ENCODE peak calls at places on chromosomes 11 and 22, in eight cellular contexts. H is heart right ventricle, A is left ventricle myocardium inferior, K is neuronal stem cell, G is DND-41, Q is upper lobe of left lung, I is right cardiac atrium, U is thoracic aorta. P is an unnamed sample. For H3K9me3, the result is how much of the 10 kb centered on the place peaks cover.

GRCh38 chr22:37431811-37432707 is 4.8 kb upstream of the ELFN2 start:
- DNase-seq in H (no peak), A (no peak), K (no peak), G (peak), Q (no peak), I (no peak), U (no peak), P (no peak)

GRCh38 chr22:42519544-42520237 is at the start of gene RRP7A:
- DNase-seq in H (peak), A (peak), K (peak), G (peak), Q (peak), I (peak), U (peak), P (peak)

GRCh38 chr11:111633756-111634362 is 31.6 kb downstream of the SIK2 start:
- DNase-seq in H (no peak), A (no peak), K (no peak), G (no peak), Q (no peak), I (no peak), U (no peak), P (no peak)

GRCh38 chr11:20647976-20648565 is 21.3 kb upstream of the NELL1 start:
- DNase-seq in H (no peak), A (no peak), K (peak), G (peak), Q (no peak), I (no peak), U (no peak), P (no peak)

GRCh38 chr22:19766506-19767426 is 6.2 kb downstream of the TBX1 start:
- DNase-seq in H (peak), A (peak), K (no peak), G (peak), Q (peak), I (peak), U (no peak), P (peak)

GRCh38 chr11:47061429-47062178 is 115.1 kb downstream of the ARFGAP2 start:
- DNase-seq in H (no peak), A (no peak), K (no peak), G (no peak), Q (no peak), I (no peak), U (no peak), P (no peak)

GRCh38 chr11:65880844-65881421 is 1.3 kb downstream of the CTSW start:
- DNase-seq in H (no peak), A (no peak), K (no peak), G (no peak), Q (no peak), I (peak), U (no peak), P (no peak)

GRCh38 chr11:65454696-65455456 is 32.3 kb downstream of the NEAT1 start:
- DNase-seq in H (peak), A (peak), K (peak), G (peak), Q (peak), I (peak), U (peak), P (peak)

GRCh38 chr11:71194702-71195101 is 57.7 kb downstream of the SHANK2 start:
- DNase-seq in H (no peak), A (no peak), K (no peak), G (no peak), Q (no peak), I (no peak), U (no peak), P (no peak)

GRCh38 chr11:73963861-73964260 is 13.0 kb downstream of the DNAJB13 start:
- DNase-seq in H (no peak), A (no peak), K (no peak), G (no peak), Q (no peak), I (no peak), U (no peak), P (no peak)

GRCh38 chr22:32801436-32802290 is at the start of gene TIMP3:
- DNase-seq in H (peak), A (peak), K (peak), G (no peak), Q (peak), I (peak), U (peak), P (no peak)

GRCh38 chr22:27133951-27134664 is 476.7 kb downstream of the MIAT start:
- DNase-seq in H (no peak), A (no peak), K (no peak), G (no peak), Q (peak), I (peak), U (no peak), P (no peak)

GRCh38 chr11:8768625-8769333 is 86.2 kb downstream of the RPL27A start:
- DNase-seq in H (peak), A (peak), K (no peak), G (no peak), Q (peak), I (peak), U (peak), P (no peak)

GRCh38 chr11:75280227-75280671 is 39.7 kb downstream of the TPBGL start:
- DNase-seq in H (peak), A (peak), K (peak), G (peak), Q (peak), I (peak), U (peak), P (peak)

GRCh38 chr11:87722756-87723599 is 452.3 kb downstream of the RAB38 start:
- DNase-seq in H (no peak), A (no peak), K (no peak), G (peak), Q (peak), I (no peak), U (no peak), P (no peak)

GRCh38 chr11:64744544-64745218 is 739 bp upstream of the RASGRP2 start:
- DNase-seq in H (no peak), A (no peak), K (no peak), G (no peak), Q (no peak), I (peak), U (no peak), P (peak)

GRCh38 chr11:5289696-5290095 is 12.1 kb downstream of the OR51B4 start:
- DNase-seq in H (no peak), A (no peak), K (no peak), G (no peak), Q (no peak), I (no peak), U (no peak), P (no peak)

GRCh38 chr22:39943366-39943765 is 16.8 kb upstream of the TMA7B start:
- DNase-seq in H (no peak), A (no peak), K (no peak), G (peak), Q (no peak), I (no peak), U (no peak), P (no peak)

GRCh38 chr11:105783216-105783615 is 173.3 kb downstream of the GRIA4 start:
- DNase-seq in H (no peak), A (no peak), K (no peak), G (no peak), Q (no peak), I (no peak), U (no peak), P (no peak)

GRCh38 chr11:19092850-19093249 is 24.1 kb upstream of the ZDHHC13 start:
- DNase-seq in H (no peak), A (no peak), K (no peak), G (no peak), Q (no peak), I (no peak), U (no peak), P (no peak)

GRCh38 chr11:73498343-73498742 is 99.6 kb downstream of the FAM168A start:
- DNase-seq in H (no peak), A (no peak), K (no peak), G (no peak), Q (no peak), I (no peak), U (no peak), P (no peak)

GRCh38 chr22:25497269-25497668 is 67.2 kb upstream of the GRK3 start:
- DNase-seq in H (no peak), A (no peak), K (no peak), G (no peak), Q (no peak), I (no peak), U (no peak), P (no peak)

GRCh38 chr11:63242089-63242762 is 1.2 kb downstream of the SLC22A25 start:
- DNase-seq in H (no peak), A (no peak), K (no peak), G (peak), Q (no peak), I (no peak), U (no peak), P (no peak)

GRCh38 chr22:29765905-29766631 is 739 bp downstream of the ZMAT5 start:
- DNase-seq in H (no peak), A (no peak), K (peak), G (peak), Q (no peak), I (peak), U (no peak), P (peak)

GRCh38 chr11:30422389-30422788 is 99.5 kb downstream of the ARL14EP start:
- DNase-seq in H (no peak), A (no peak), K (peak), G (no peak), Q (no peak), I (peak), U (no peak), P (no peak)

GRCh38 chr11:124892131-124892530 is 5.5 kb downstream of the ROBO4 start:
- DNase-seq in H (no peak), A (no peak), K (no peak), G (no peak), Q (no peak), I (no peak), U (no peak), P (no peak)

GRCh38 chr11:59135648-59136461 is 6.8 kb upstream of the FAM111A start:
- DNase-seq in H (peak), A (peak), K (peak), G (peak), Q (peak), I (peak), U (peak), P (peak)

GRCh38 chr11:4680341-4680740 is 17.3 kb downstream of the OR51E2 start:
- DNase-seq in H (no peak), A (no peak), K (no peak), G (no peak), Q (no peak), I (no peak), U (no peak), P (no peak)

GRCh38 chr11:116544721-116545120 is 228.1 kb downstream of the BUD13 start:
- DNase-seq in H (no peak), A (no peak), K (no peak), G (no peak), Q (no peak), I (no peak), U (no peak), P (no peak)

GRCh38 chr11:17378655-17379054 is 9.8 kb downstream of the KCNJ11 start:
- DNase-seq in H (no peak), A (no peak), K (no peak), G (no peak), Q (no peak), I (no peak), U (no peak), P (no peak)
- H3K9me3 ChIP-seq in H (under half), A (under half), K (under half), G (under half), Q (under half), I (under half), U (under half), P (under half)

GRCh38 chr11:2630679-2631078 is 69.1 kb downstream of the KCNQ1OT1 start:
- DNase-seq in H (no peak), A (no peak), K (no peak), G (no peak), Q (no peak), I (no peak), U (no peak), P (no peak)

GRCh38 chr11:2625183-2625582 is 74.6 kb downstream of the KCNQ1OT1 start:
- DNase-seq in H (no peak), A (no peak), K (no peak), G (no peak), Q (no peak), I (no peak), U (no peak), P (no peak)

GRCh38 chr11:2631161-2631560 is 68.6 kb downstream of the KCNQ1OT1 start:
- DNase-seq in H (no peak), A (no peak), K (no peak), G (no peak), Q (no peak), I (no peak), U (no peak), P (no peak)
- H3K9me3 ChIP-seq in H (half or more), A (half or more), K (under half), G (under half), Q (under half), I (under half), U (under half), P (under half)

DNA sequence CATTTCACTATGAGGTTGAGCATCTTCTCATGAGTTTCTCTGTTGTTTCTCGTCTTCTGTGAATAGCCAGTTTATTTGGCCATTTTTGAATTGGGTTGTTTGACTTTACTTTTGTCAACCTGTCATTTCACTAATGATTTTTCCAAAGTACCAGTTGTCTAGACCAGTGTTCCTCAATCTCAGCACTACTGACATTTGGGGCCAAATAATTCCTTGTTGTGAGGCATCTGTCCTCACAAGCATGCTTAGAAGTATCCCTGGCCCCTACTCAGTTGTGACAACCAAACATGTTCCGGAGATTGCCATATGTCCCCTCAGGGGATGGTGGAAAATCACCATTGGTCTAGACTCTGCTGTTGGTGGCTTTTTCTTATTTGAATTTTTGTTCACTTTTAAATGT is 87.7 kb upstream of the GNAZ start:
- DNase-seq in H (no peak), A (no peak), K (no peak), G (no peak), Q (no peak), I (no peak), U (no peak), P (no peak)
- H3K9me3 ChIP-seq in H (under half), A (under half), K (under half), G (under half), Q (under half), I (under half), U (under half), P (under half)

DNA sequence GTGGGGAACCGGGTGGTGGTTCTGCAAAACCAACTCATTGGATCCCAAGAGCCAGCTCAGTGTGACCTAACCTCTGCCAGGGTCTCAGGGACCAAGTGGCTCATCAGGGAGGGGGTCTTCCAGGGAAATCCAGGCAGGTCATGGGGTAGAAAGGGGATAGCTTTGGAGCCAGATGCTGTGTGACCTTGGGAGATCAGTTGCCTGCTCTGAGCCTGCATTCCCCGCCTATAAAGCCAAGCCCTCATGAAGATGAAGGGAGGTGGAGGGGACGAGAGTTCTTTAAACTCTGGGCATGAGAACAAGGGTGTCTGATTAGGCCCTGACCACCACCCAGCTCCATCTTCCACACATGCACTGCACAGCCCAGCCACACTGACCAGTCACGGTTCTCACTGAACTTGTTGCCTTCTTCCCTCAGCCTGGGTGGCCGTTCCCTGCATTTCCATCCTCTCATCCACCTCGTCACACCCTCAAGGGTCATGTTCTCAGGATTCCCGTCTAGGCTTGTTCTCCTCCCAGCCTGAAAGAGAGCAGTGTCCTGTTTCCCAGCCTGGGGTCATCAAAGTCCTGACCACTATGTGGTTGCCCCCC is 475.5 kb downstream of the TBC1D22A start:
- DNase-seq in H (no peak), A (no peak), K (no peak), G (no peak), Q (no peak), I (no peak), U (no peak), P (no peak)
- H3K9me3 ChIP-seq in H (under half), A (under half), K (under half), G (under half), Q (under half), I (under half), U (under half), P (under half)

GRCh38 chr11:67538823-67539505 is 15.7 kb upstream of the CABP2 start:
- DNase-seq in H (no peak), A (no peak), K (no peak), G (no peak), Q (no peak), I (no peak), U (no peak), P (no peak)

GRCh38 chr11:67534070-67534679 is 10.9 kb upstream of the CABP2 start:
- DNase-seq in H (no peak), A (no peak), K (peak), G (no peak), Q (no peak), I (no peak), U (no peak), P (no peak)

GRCh38 chr11:67532889-67533288 is 9.6 kb upstream of the CABP2 start:
- DNase-seq in H (no peak), A (no peak), K (no peak), G (no peak), Q (no peak), I (no peak), U (no peak), P (no peak)

GRCh38 chr11:67538306-67538705 is 15.1 kb upstream of the CABP2 start:
- DNase-seq in H (no peak), A (no peak), K (no peak), G (no peak), Q (no peak), I (no peak), U (no peak), P (no peak)

GRCh38 chr11:67535577-67535976 is 12.3 kb upstream of the CABP2 start:
- DNase-seq in H (no peak), A (no peak), K (no peak), G (no peak), Q (no peak), I (no peak), U (no peak), P (no peak)
- H3K9me3 ChIP-seq in H (under half), A (under half), K (under half), G (under half), Q (under half), I (under half), U (under half), P (under half)

GRCh38 chr11:115008774-115009173 is 330.4 kb downstream of the NXPE2 start:
- DNase-seq in H (no peak), A (no peak), K (no peak), G (no peak), Q (no peak), I (no peak), U (no peak), P (no peak)
- H3K9me3 ChIP-seq in H (under half), A (under half), K (under half), G (under half), Q (under half), I (under half), U (under half), P (under half)

DNA sequence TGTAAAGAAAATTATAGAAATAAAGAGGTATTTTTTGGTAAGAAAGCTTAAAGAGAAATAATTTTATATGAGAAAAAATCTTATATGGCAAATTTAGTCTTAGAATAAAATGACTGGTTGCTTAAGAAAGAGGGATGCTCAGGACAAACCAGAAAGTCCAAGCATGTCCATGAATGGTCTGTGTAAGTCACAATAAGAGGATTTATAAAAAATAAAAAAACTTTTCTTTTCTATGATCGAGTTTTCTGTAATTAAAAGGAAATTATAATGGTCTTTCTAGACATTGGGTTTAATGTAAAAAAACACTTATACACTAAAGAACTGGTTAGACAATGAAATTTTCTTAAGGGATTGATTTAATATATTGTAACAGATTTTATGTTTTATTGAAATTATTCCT is 819.6 kb downstream of the TBC1D22A start:
- DNase-seq in H (no peak), A (no peak), K (no peak), G (no peak), Q (no peak), I (no peak), U (no peak), P (no peak)
- H3K9me3 ChIP-seq in H (under half), A (under half), K (under half), G (under half), Q (under half), I (under half), U (under half), P (under half)

DNA sequence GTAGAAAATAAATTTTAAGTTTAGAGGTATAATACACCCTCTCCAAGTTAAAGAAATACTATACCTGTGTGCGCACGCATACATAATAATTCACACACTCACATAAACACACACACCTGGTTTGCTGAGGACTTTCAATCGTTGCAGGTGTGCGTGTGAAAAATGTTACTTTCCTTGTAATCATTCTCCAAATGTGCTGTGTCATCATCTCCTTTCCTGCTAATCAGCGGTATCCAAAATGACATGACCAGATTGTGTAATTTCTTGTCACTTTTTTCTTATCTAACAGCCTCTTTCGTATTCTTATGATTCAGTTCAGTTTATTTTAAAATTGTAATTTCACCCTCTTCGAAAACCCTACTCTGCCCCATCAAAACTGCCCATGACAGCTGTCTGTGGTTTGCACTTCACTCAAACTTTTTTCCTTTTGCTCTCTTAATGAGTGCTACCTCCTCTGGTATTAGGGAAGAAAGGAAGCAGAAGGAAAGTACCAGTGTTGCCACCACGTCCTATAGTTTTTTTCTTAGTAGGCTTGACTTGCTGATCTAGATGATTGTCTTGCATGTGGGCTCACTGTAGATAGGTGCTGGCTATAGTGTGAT is 651.2 kb downstream of the CNTN5 start:
- DNase-seq in H (no peak), A (no peak), K (no peak), G (no peak), Q (no peak), I (no peak), U (no peak), P (no peak)
- H3K9me3 ChIP-seq in H (under half), A (under half), K (under half), G (under half), Q (under half), I (under half), U (under half), P (under half)

GRCh38 chr22:49184736-49185135 is 642.9 kb downstream of the BRD1 start:
- DNase-seq in H (no peak), A (no peak), K (no peak), G (no peak), Q (no peak), I (no peak), U (no peak), P (no peak)
- H3K9me3 ChIP-seq in H (under half), A (under half), K (under half), G (under half), Q (under half), I (under half), U (under half), P (under half)